ENCODE peak calls at places on chromosomes 16 and 17, in six cellular contexts. C is A172; M is HEK293T; D is ovary; V is activated CD4-positive, alpha-beta T cell treated with anti-CD3 and anti-CD28 coated beads, Interleukin-2, amount 50 U/mL, for 24 hours; K is activated naive CD4-positive, alpha-beta T cell. E is an unnamed sample.

GRCh38 chr16:2609827-2610470 is 72.1 kb downstream of the PDPK1 start:
- DNase-seq in C (no peak), M (no peak), D (no peak), V (no peak), K (no peak), E (no peak)

GRCh38 chr17:44968225-44969143 is at the start of gene C1QL1:
- DNase-seq in C (peak), M (peak), D (peak), V (peak), K (peak), E (peak)

GRCh38 chr17:12021604-12022003 is 927 bp downstream of the MAP2K4 start:
- DNase-seq in C (no peak), M (no peak), D (no peak), V (no peak), K (no peak), E (peak)

GRCh38 chr17:17191961-17192381 is 14.2 kb downstream of the PLD6 start:
- DNase-seq in C (no peak), M (no peak), D (no peak), V (no peak), K (no peak), E (no peak)

GRCh38 chr17:31523862-31524730 is 132.6 kb downstream of the RAB11FIP4 start:
- DNase-seq in C (no peak), M (no peak), D (no peak), V (no peak), K (no peak), E (no peak)

GRCh38 chr17:29116652-29117439 is 63.4 kb downstream of the MYO18A start:
- DNase-seq in C (peak), M (peak), D (no peak), V (peak), K (peak), E (peak)

GRCh38 chr17:16477255-16477654 is 14.7 kb downstream of the LRRC75A start:
- DNase-seq in C (peak), M (no peak), D (peak), V (no peak), K (no peak), E (peak)

GRCh38 chr16:27314161-27314723 is 468 bp downstream of the IL4R start:
- DNase-seq in C (peak), M (peak), D (no peak), V (peak), K (peak), E (peak)

GRCh38 chr17:41140360-41141132 is at the start of gene KRTAP4-6:
- DNase-seq in C (peak), M (no peak), D (no peak), V (no peak), K (no peak), E (peak)

GRCh38 chr17:61659437-61659836 is 68.4 kb upstream of the NACA2 start:
- DNase-seq in C (no peak), M (no peak), D (no peak), V (no peak), K (no peak), E (no peak)

GRCh38 chr17:74123350-74123749 is 80.1 kb upstream of the RPL38 start:
- DNase-seq in C (peak), M (no peak), D (no peak), V (no peak), K (no peak), E (peak)

GRCh38 chr17:61000911-61001310 is 323.3 kb downstream of the BCAS3 start:
- DNase-seq in C (peak), M (no peak), D (no peak), V (no peak), K (no peak), E (peak)

GRCh38 chr16:68711421-68712139 is 25.5 kb upstream of the CDH1 start:
- DNase-seq in C (no peak), M (no peak), D (no peak), V (no peak), K (no peak), E (no peak)

GRCh38 chr17:17590141-17590735 is 1.3 kb downstream of the PEMT start:
- DNase-seq in C (no peak), M (no peak), D (no peak), V (no peak), K (no peak), E (no peak)

GRCh38 chr16:21626659-21627277 is 25.6 kb downstream of the IGSF6 start:
- DNase-seq in C (peak), M (no peak), D (no peak), V (no peak), K (no peak), E (peak)

GRCh38 chr17:80068301-80069160 is 32.1 kb downstream of the CCDC40 start:
- DNase-seq in C (no peak), M (peak), D (peak), V (no peak), K (no peak), E (peak)

GRCh38 chr16:87583453-87584131 is 18.7 kb upstream of the JPH3 start:
- DNase-seq in C (peak), M (no peak), D (peak), V (no peak), K (no peak), E (no peak)

GRCh38 chr16:1211451-1212268 is 13.4 kb downstream of the TPSG1 start:
- DNase-seq in C (no peak), M (no peak), D (no peak), V (no peak), K (no peak), E (no peak)

GRCh38 chr17:35871415-35871814 is 2.7 kb upstream of the HEATR9 start:
- DNase-seq in C (no peak), M (peak), D (no peak), V (no peak), K (peak), E (no peak)

GRCh38 chr17:49621946-49622529 is 46.4 kb downstream of the NXPH3 start:
- DNase-seq in C (no peak), M (no peak), D (no peak), V (no peak), K (no peak), E (no peak)

GRCh38 chr16:2472885-2473284 is 1.8 kb downstream of the NTN3 start:
- DNase-seq in C (no peak), M (no peak), D (no peak), V (no peak), K (no peak), E (no peak)

GRCh38 chr16:25747160-25747758 is 55.5 kb downstream of the HS3ST4 start:
- DNase-seq in C (no peak), M (peak), D (no peak), V (no peak), K (no peak), E (no peak)

GRCh38 chr16:79348521-79349306 is 251.8 kb downstream of the MAF start:
- DNase-seq in C (no peak), M (no peak), D (no peak), V (no peak), K (no peak), E (no peak)

GRCh38 chr17:29622337-29623282 is at the start of gene CORO6:
- DNase-seq in C (peak), M (peak), D (peak), V (no peak), K (peak), E (peak)

GRCh38 chr17:81672504-81672903 is 6.0 kb downstream of the CCDC137 start:
- DNase-seq in C (no peak), M (no peak), D (no peak), V (no peak), K (no peak), E (no peak)

GRCh38 chr17:58120195-58120822 is 27.9 kb upstream of the OR4D1 start:
- DNase-seq in C (peak), M (peak), D (peak), V (peak), K (no peak), E (peak)

GRCh38 chr17:73595068-73595865 is 49.0 kb downstream of the SDK2 start:
- DNase-seq in C (peak), M (peak), D (no peak), V (no peak), K (peak), E (no peak)

E was measured in SW480.